ENCODE peak calls at places on chromosomes 3 and 15, in four cellular contexts. L is A172; N is stimulated activated CD4-positive, alpha-beta T cell treated with anti-CD3 and anti-CD28 coated beads, Interleukin-1b, Interleukin-23, amount 100 ng/mL, for 24 hours; C is left cardiac atrium. A is an unnamed sample.

GRCh38 chr3:45807645-45808540 is 11.6 kb upstream of the SLC6A20 start:
- DNase-seq in L (no peak), N (no peak), C (no peak), A (no peak)

GRCh38 chr3:108486910-108487309 is 23.5 kb downstream of the MYH15 start:
- DNase-seq in C (peak), N (no peak), L (peak), A (no peak)

GRCh38 chr15:70200511-70200991 is 102.8 kb upstream of the TLE3 start:
- DNase-seq in L (no peak), C (no peak), N (no peak), A (no peak)

GRCh38 chr3:127408684-127409420 is 121.0 kb upstream of the PRR20G start:
- DNase-seq in C (no peak), N (no peak), L (no peak), A (no peak)

GRCh38 chr15:50633653-50634052 is 52.9 kb downstream of the TRPM7 start:
- DNase-seq in L (no peak), N (no peak), C (no peak), A (no peak)

GRCh38 chr3:110343376-110343775 is 728.2 kb upstream of the NECTIN3 start:
- DNase-seq in C (no peak), N (no peak), L (peak), A (no peak)

GRCh38 chr15:68370768-68371151 is 61.2 kb downstream of the ITGA11 start:
- DNase-seq in C (no peak), L (no peak), N (no peak), A (no peak)

GRCh38 chr3:103126111-103126510 is 691.3 kb downstream of the ZPLD1 start:
- DNase-seq in C (no peak), N (no peak), L (no peak), A (no peak)

GRCh38 chr15:77036537-77037474 is 34.1 kb downstream of the TSPAN3 start:
- DNase-seq in L (no peak), C (no peak), N (no peak), A (peak)

GRCh38 chr3:60333710-60334109 is 917.5 kb downstream of the FHIT start:
- DNase-seq in C (no peak), N (no peak), L (no peak), A (no peak)

GRCh38 chr3:13137808-13138565 is 64.8 kb upstream of the IQSEC1 start:
- DNase-seq in N (no peak), L (no peak), C (no peak), A (no peak)

GRCh38 chr3:36701903-36702374 is 62.4 kb downstream of the DCLK3 start:
- DNase-seq in L (peak), N (no peak), C (no peak), A (no peak)

GRCh38 chr15:96736384-96736783 is 405.9 kb downstream of the NR2F2 start:
- DNase-seq in N (no peak), C (no peak), L (no peak), A (no peak)

GRCh38 chr15:56965614-56966013 is 47.2 kb downstream of the TCF12 start:
- DNase-seq in L (no peak), C (no peak), N (no peak), A (no peak)

GRCh38 chr3:184874709-184875644 is 63.0 kb downstream of the VPS8 start:
- DNase-seq in L (peak), C (no peak), N (no peak), A (no peak)

GRCh38 chr3:16370872-16371740 is 106.1 kb downstream of the OXNAD1 start:
- DNase-seq in L (no peak), N (no peak), C (no peak), A (no peak)